ENCODE peak calls at places on chromosomes 1 and 21, in five cellular contexts. C, V, O, A and Y are unnamed samples.

GRCh38 chr1:19942088-19942487 is 18.7 kb upstream of the PLA2G2E start:
- DNase-seq in C (no peak), V (no peak), O (no peak), A (no peak), Y (no peak)

GRCh38 chr21:29753216-29753615 is 186.6 kb downstream of the GRIK1 start:
- DNase-seq in C (no peak), V (no peak), O (no peak), A (no peak), Y (no peak)

GRCh38 chr1:243343970-243344749 is 88.3 kb downstream of the SDCCAG8 start:
- DNase-seq in C (no peak), V (peak), O (no peak), A (no peak), Y (peak)

GRCh38 chr1:112817555-112818373 is 102.6 kb upstream of the PPM1J start:
- DNase-seq in C (no peak), V (no peak), O (no peak), A (no peak), Y (no peak)

GRCh38 chr1:62836856-62837540 is 53.1 kb downstream of the ATG4C start:
- DNase-seq in C (no peak), V (no peak), O (no peak), A (no peak), Y (no peak)

GRCh38 chr1:236338096-236338495 is 56.0 kb upstream of the EDARADD start:
- DNase-seq in C (no peak), V (no peak), O (no peak), A (no peak), Y (no peak)

GRCh38 chr1:7284839-7285435 is 486.2 kb upstream of the VAMP3 start:
- DNase-seq in C (no peak), V (no peak), O (no peak), A (no peak), Y (no peak)

GRCh38 chr1:159000627-159001026 is 9.1 kb upstream of the IFI16 start:
- DNase-seq in C (peak), V (peak), O (peak), A (no peak), Y (no peak)

GRCh38 chr1:208100906-208101305 is 143.3 kb downstream of the PLXNA2 start:
- DNase-seq in C (no peak), V (no peak), O (no peak), A (no peak), Y (no peak)

GRCh38 chr21:31128234-31128633 is 90.0 kb upstream of the KRTAP19-8 start:
- DNase-seq in C (no peak), V (no peak), O (no peak), A (no peak), Y (no peak)

GRCh38 chr1:107877092-107877491 is 87.9 kb downstream of the VAV3 start:
- DNase-seq in C (no peak), V (no peak), O (no peak), A (no peak), Y (no peak)

GRCh38 chr1:68217060-68217554 is 15.2 kb downstream of the WLS start:
- DNase-seq in C (no peak), V (no peak), O (no peak), A (no peak), Y (no peak)

GRCh38 chr1:66747500-66747899 is 4.8 kb upstream of the DYNLT5 start:
- DNase-seq in C (no peak), V (no peak), O (no peak), A (no peak), Y (no peak)